ENCODE peak calls at places on chromosomes 7 and 10, in eight cellular contexts. Q is iris pigment epithelial cell; Y is ELR; J is activated CD4-positive, alpha-beta T cell treated with anti-CD3 and anti-CD28 coated beads, Interleukin-2, amount 50 U/mL, for 24 hours; S is cardiac muscle cell; N is stimulated activated CD8-positive, alpha-beta memory T cell treated with anti-CD3 and anti-CD28 coated beads, Interleukin-4, amount 100 ng/mL, for 24 hours; A is astrocyte of the cerebellum; B is NCI-H2029 treated with DMSO at 0.1 percent for 48 hours. D is an unnamed sample.

GRCh38 chr7:111083423-111083822 is 7.5 kb upstream of the LRRN3 start:
- DNase-seq in N (peak; percentile 7), Q (peak; percentile 59), A (no peak), Y (peak; percentile 75), B (no peak), S (peak; percentile 30), J (peak; percentile 72), D (no peak)

GRCh38 chr7:110850239-110850638 is 240.7 kb upstream of the LRRN3 start:
- DNase-seq in Y (no peak), N (no peak), B (no peak), S (no peak), J (no peak), A (no peak), Q (no peak), D (no peak)

GRCh38 chr7:32115831-32116230 is 45.6 kb upstream of the PDE1C start:
- DNase-seq in Y (peak; percentile 58), J (no peak), Q (no peak), A (peak; percentile 40), S (no peak), B (no peak), N (no peak), D (no peak)

GRCh38 chr7:35035511-35035921 is 1.8 kb downstream of the DPY19L1 start:
- DNase-seq in Y (peak; percentile 66), N (no peak), A (peak; percentile 39), J (no peak), S (peak; percentile 35), Q (peak; percentile 59), B (no peak), D (peak; percentile 27)

GRCh38 chr7:17269345-17270221 is 28.9 kb upstream of the AHR start:
- DNase-seq in J (no peak), B (no peak), S (no peak), A (no peak), N (no peak), Q (no peak), Y (no peak), D (no peak)

GRCh38 chr10:89283988-89284475 is 17.8 kb upstream of the IFIT2 start:
- DNase-seq in Y (peak; percentile 86), Q (peak; percentile 55), J (no peak), N (no peak), S (peak; percentile 94), A (peak; percentile 42), B (no peak), D (no peak)

GRCh38 chr7:136030867-136031318 is 53.7 kb upstream of the MTPN start:
- DNase-seq in B (no peak), J (peak; percentile 20), Y (no peak), Q (no peak), A (no peak), S (no peak), N (no peak), D (no peak)

GRCh38 chr7:29285451-29285807 is 90.9 kb downstream of the CHN2 start:
- DNase-seq in J (peak; percentile 33), A (peak; percentile 98), S (peak; percentile 94), Q (peak; percentile 94), N (peak; percentile 22), B (no peak), Y (peak; percentile 67), D (no peak)

GRCh38 chr10:614772-615582 is 74.5 kb downstream of the DIP2C start:
- DNase-seq in A (no peak), Y (no peak), Q (no peak), J (no peak), B (no peak), N (no peak), S (no peak), D (no peak)

GRCh38 chr10:17278607-17279240 is 50.7 kb downstream of the VIM start:
- DNase-seq in S (no peak), B (no peak), J (no peak), Q (no peak), N (no peak), A (no peak), Y (no peak), D (no peak)

GRCh38 chr10:5744849-5745248 is 60.2 kb downstream of the TASOR2 start:
- DNase-seq in Q (no peak), S (no peak), N (no peak), A (no peak), J (no peak), Y (no peak), B (no peak), D (no peak)

GRCh38 chr7:157150825-157151412 is 12.2 kb downstream of the UBE3C start:
- DNase-seq in A (peak; percentile 55), Q (peak; percentile 62), S (peak; percentile 56), Y (no peak), J (no peak), N (no peak), B (no peak), D (no peak)

GRCh38 chr10:66378117-66378876 is 547.5 kb upstream of the LRRTM3 start:
- DNase-seq in B (no peak), A (no peak), S (no peak), Y (peak; percentile 16), N (no peak), J (no peak), Q (peak; percentile 43), D (no peak)

GRCh38 chr7:1509226-1509625 is 5.0 kb upstream of the INTS1 start:
- DNase-seq in S (no peak), Q (no peak), B (no peak), N (no peak), Y (no peak), J (no peak), A (no peak), D (no peak)

GRCh38 chr10:57983226-57983870 is 284.3 kb downstream of the IPMK start:
- DNase-seq in N (no peak), A (no peak), J (no peak), Y (peak; percentile 71), Q (no peak), B (no peak), S (no peak), D (no peak)

GRCh38 chr10:43940898-43941777 is 292.5 kb upstream of the ZNF32 start:
- DNase-seq in S (no peak), A (no peak), Y (no peak), Q (no peak), J (no peak), N (no peak), B (no peak), D (no peak)

GRCh38 chr7:63025815-63026214 is 972.8 kb upstream of the ZNF722 start:
- DNase-seq in A (no peak), Y (no peak), S (no peak), B (no peak), J (no peak), N (no peak), Q (no peak), D (no peak)

GRCh38 chr7:64872351-64872750 is 30.7 kb upstream of the ZNF273 start:
- DNase-seq in J (no peak), B (no peak), Y (no peak), S (no peak), A (no peak), N (no peak), Q (no peak), D (no peak)

GRCh38 chr7:50436133-50436802 is 13.9 kb downstream of the FIGNL1 start:
- DNase-seq in Y (peak; percentile 90), Q (peak; percentile 83), S (peak; percentile 79), J (no peak), A (peak; percentile 37), B (no peak), N (no peak), D (no peak)

GRCh38 chr7:26060713-26061339 is 91.2 kb upstream of the NFE2L3 start:
- DNase-seq in A (no peak), Q (no peak), N (no peak), Y (no peak), S (peak; percentile 12), J (no peak), B (peak; percentile 81), D (peak; percentile 89)

GRCh38 chr7:74093671-74094223 is 10.1 kb downstream of the LIMK1 start:
- DNase-seq in B (no peak), N (no peak), Q (no peak), Y (no peak), J (no peak), A (no peak), S (no peak), D (no peak)

GRCh38 chr7:16883918-16884317 is 2.1 kb upstream of the AGR3 start:
- DNase-seq in J (no peak), S (no peak), A (no peak), B (no peak), N (no peak), Q (no peak), Y (no peak), D (peak; percentile 39)

GRCh38 chr7:30853576-30853975 is 58.1 kb upstream of the AQP1 start:
- DNase-seq in N (no peak), B (no peak), J (no peak), A (no peak), Y (no peak), Q (no peak), S (no peak), D (no peak)

GRCh38 chr10:329361-330099 is 194.3 kb downstream of the ZMYND11 start:
- DNase-seq in B (peak; percentile 68), N (peak; percentile 14), J (no peak), S (peak; percentile 96), A (peak; percentile 94), Y (peak; percentile 97), Q (peak; percentile 97), D (peak; percentile 20)

D was measured in NCI-H1105 treated with DMSO at 0.1 percent for 48 hours.